ENCODE peak calls at places on chromosomes 1 and 21, in four cellular contexts. One of them, this sample, is unnamed.

GRCh38 chr1:203069028-203069804 is 16.6 kb downstream of the MYOG start:
- DNase-seq in astrocyte: no peak
- DNase-seq in epithelial cell of prostate: no peak
- DNase-seq in IMR-90: no peak
- DNase-seq in this sample: peak

GRCh38 chr21:46057111-46057709 is 40.7 kb upstream of the COL6A2 start:
- DNase-seq in astrocyte: no peak
- DNase-seq in epithelial cell of prostate: no peak
- DNase-seq in IMR-90: no peak
- DNase-seq in this sample: no peak

GRCh38 chr1:173295995-173296394 is 88.9 kb upstream of the TNFSF4 start:
- DNase-seq in astrocyte: peak
- DNase-seq in epithelial cell of prostate: no peak
- DNase-seq in IMR-90: peak
- DNase-seq in this sample: peak

GRCh38 chr1:68426594-68426993 is 23.2 kb downstream of the RPE65 start:
- DNase-seq in astrocyte: no peak
- DNase-seq in epithelial cell of prostate: no peak
- DNase-seq in IMR-90: no peak
- DNase-seq in this sample: no peak

GRCh38 chr1:169070547-169070946 is 35.9 kb upstream of the ATP1B1 start:
- DNase-seq in astrocyte: no peak
- DNase-seq in epithelial cell of prostate: no peak
- DNase-seq in IMR-90: no peak
- DNase-seq in this sample: no peak

GRCh38 chr1:158331431-158331830 is at the start of gene CD1B:
- DNase-seq in astrocyte: no peak
- DNase-seq in epithelial cell of prostate: no peak
- DNase-seq in IMR-90: no peak
- DNase-seq in this sample: no peak

GRCh38 chr1:244391761-244392160 is 59.9 kb downstream of the ADSS2 start:
- DNase-seq in astrocyte: peak
- DNase-seq in epithelial cell of prostate: no peak
- DNase-seq in IMR-90: peak
- DNase-seq in this sample: peak

GRCh38 chr1:3072178-3072947 is 3.4 kb downstream of the PRDM16 start:
- DNase-seq in astrocyte: peak
- DNase-seq in epithelial cell of prostate: no peak
- DNase-seq in IMR-90: no peak
- DNase-seq in this sample: peak

GRCh38 chr1:52435650-52436049 is 31.2 kb downstream of the PRPF38A start:
- DNase-seq in astrocyte: no peak
- DNase-seq in epithelial cell of prostate: no peak
- DNase-seq in IMR-90: no peak
- DNase-seq in this sample: no peak

GRCh38 chr1:30760596-30761311 is 3.2 kb upstream of the LAPTM5 start:
- DNase-seq in astrocyte: no peak
- DNase-seq in epithelial cell of prostate: no peak
- DNase-seq in IMR-90: no peak
- DNase-seq in this sample: no peak

GRCh38 chr1:218488986-218489385 is 143.8 kb downstream of the TGFB2 start:
- DNase-seq in astrocyte: peak
- DNase-seq in epithelial cell of prostate: no peak
- DNase-seq in IMR-90: peak
- DNase-seq in this sample: peak

GRCh38 chr1:175877939-175878730 is 134.7 kb upstream of the TNR start:
- DNase-seq in astrocyte: no peak
- DNase-seq in epithelial cell of prostate: no peak
- DNase-seq in IMR-90: no peak
- DNase-seq in this sample: no peak

GRCh38 chr1:215397106-215397505 is 170.0 kb upstream of the KCTD3 start:
- DNase-seq in astrocyte: no peak
- DNase-seq in epithelial cell of prostate: no peak
- DNase-seq in IMR-90: no peak
- DNase-seq in this sample: no peak

GRCh38 chr1:112723511-112723839 is 8.3 kb upstream of the PPM1J start:
- DNase-seq in astrocyte: no peak
- DNase-seq in epithelial cell of prostate: no peak
- DNase-seq in IMR-90: no peak
- DNase-seq in this sample: no peak

GRCh38 chr1:55338448-55338820 is 123.3 kb upstream of the USP24 start:
- DNase-seq in astrocyte: no peak
- DNase-seq in epithelial cell of prostate: no peak
- DNase-seq in IMR-90: no peak
- DNase-seq in this sample: no peak

GRCh38 chr1:33041026-33041425 is 4.3 kb upstream of the AK2 start:
- DNase-seq in astrocyte: no peak
- DNase-seq in epithelial cell of prostate: no peak
- DNase-seq in IMR-90: no peak
- DNase-seq in this sample: no peak
- H3K27ac ChIP-seq in astrocyte: no peak
- H3K27ac ChIP-seq in epithelial cell of prostate: no peak
- H3K27ac ChIP-seq in IMR-90: no peak
- H3K27ac ChIP-seq in this sample: no peak

DNA sequence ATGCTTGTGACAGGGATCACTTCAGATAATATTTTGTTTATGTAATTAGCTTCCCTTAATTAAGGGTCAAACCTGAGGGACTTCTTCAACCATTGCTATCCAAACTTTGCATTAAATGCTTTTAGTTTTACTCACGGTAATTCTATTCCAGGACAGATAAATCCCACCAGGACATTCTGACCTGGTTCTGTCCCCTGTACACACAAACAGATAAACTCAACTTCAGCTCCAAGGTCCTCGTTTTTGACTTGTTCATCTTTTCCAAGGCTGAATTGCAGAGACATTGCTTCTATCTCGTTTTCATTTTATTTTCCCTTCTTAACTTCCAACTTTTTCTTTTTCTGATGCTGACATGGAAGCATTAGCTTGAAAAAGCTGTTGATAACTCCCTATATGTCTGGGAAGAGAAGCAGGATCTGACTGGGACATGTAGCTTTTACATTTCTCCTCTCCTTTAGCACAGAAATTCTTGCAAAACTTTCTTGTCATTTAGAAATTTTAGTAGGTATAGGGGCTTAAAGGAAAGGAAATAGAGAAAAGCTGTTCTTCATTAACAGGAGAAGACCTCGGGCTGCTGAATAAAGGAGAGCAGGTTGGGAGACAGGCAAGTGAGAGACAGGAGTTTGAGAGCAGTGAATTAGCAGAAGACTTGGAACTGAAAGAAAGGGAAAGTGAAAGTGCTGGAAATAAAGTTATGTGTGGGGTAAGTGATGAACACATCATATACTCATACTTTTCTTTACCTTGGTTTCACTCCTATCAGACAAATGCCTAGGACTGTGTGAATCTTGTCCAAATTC is 231.7 kb upstream of the B3GALT2 start:
- DNase-seq in astrocyte: peak
- DNase-seq in epithelial cell of prostate: no peak
- DNase-seq in IMR-90: peak
- DNase-seq in this sample: peak
- H3K27ac ChIP-seq in astrocyte: no peak
- H3K27ac ChIP-seq in epithelial cell of prostate: no peak
- H3K27ac ChIP-seq in IMR-90: peak
- H3K27ac ChIP-seq in this sample: no peak

GRCh38 chr1:201582977-201583376 is 44.0 kb downstream of the NAV1 start:
- DNase-seq in astrocyte: no peak
- DNase-seq in epithelial cell of prostate: no peak
- DNase-seq in IMR-90: no peak
- DNase-seq in this sample: no peak
- H3K27ac ChIP-seq in astrocyte: peak
- H3K27ac ChIP-seq in epithelial cell of prostate: no peak
- H3K27ac ChIP-seq in IMR-90: peak
- H3K27ac ChIP-seq in this sample: peak

DNA sequence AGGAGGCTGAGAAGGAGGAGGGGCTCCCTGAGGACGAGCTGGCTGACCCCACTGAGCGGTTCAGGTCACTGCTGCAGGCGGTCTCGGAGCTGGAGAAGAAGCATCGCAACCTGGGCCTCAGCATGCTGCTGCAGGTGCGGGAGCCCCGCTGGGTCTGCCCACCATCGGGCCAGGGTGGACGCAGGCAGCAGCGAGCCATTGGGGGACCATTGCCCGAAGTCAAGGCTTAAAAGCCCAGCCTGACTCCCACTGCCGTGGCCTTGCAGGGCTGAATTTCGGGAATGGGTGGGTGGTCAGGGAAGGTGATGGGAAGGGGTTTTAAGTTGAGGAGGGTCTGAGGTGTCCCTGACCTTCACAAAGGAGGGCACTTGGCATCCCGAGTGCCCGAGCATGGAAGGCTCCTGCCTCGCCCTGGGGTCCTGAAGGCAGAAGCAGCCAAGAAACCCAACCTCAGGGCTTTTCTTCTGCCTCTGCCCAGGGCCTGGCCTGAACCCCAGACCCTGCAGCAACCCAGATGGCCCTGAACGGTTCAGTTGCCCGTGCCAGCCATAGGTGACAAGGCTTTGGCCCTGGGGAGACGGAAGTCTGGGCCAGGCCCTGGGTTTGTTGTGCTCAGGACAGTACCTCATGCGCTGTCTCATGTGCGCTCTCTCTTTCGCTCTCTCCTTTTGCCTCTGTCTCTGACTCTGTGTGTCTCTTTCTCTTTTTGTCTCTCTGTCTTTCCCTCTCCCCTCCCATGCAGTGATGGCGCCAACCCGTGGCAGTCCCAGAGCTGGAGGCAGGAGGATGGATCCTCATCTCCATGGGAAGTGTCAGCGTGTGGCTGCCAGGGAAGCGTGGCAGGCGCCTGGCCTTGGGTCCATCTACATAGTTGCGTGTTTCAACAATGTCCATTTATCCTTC is 6.2 kb downstream of the RNF187 start:
- DNase-seq in astrocyte: no peak
- DNase-seq in epithelial cell of prostate: no peak
- DNase-seq in IMR-90: no peak
- DNase-seq in this sample: no peak
- H3K27ac ChIP-seq in astrocyte: no peak
- H3K27ac ChIP-seq in epithelial cell of prostate: no peak
- H3K27ac ChIP-seq in IMR-90: no peak
- H3K27ac ChIP-seq in this sample: no peak

DNA sequence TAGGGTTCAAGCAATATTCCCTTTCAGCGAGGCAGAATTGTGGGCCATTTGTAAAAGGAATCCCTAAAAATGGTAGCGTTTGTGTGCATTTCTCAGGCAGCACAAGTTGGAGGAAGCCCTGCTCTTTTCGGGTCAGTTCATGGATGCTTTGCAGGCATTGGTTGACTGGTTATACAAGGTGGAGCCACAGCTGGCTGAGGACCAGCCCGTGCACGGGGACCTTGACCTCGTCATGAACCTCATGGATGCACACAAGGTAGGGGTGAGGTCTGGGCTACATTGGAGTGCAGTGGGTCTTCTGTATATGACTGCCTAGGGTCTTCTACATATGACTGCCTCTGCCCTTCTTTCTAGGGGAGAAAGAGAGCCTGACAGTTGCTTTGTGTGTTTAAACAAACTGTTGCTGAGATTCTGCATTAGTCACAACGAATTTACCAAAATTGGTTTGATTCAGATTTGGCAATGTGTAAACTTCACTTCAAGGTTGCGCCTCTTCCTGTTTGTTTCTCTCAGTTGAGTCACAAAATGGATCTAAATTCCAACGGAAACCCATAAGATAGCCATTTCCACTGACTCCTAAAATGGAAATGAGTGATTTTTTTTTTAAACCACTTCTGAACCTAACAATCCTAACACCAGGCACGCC is 40.4 kb upstream of the BMP8A start:
- DNase-seq in astrocyte: peak
- DNase-seq in epithelial cell of prostate: no peak
- DNase-seq in IMR-90: peak
- DNase-seq in this sample: peak
- H3K27ac ChIP-seq in astrocyte: peak
- H3K27ac ChIP-seq in epithelial cell of prostate: no peak
- H3K27ac ChIP-seq in IMR-90: peak
- H3K27ac ChIP-seq in this sample: peak

GRCh38 chr1:170567214-170567613 is 35.2 kb downstream of the GORAB start:
- DNase-seq in astrocyte: no peak
- DNase-seq in epithelial cell of prostate: no peak
- DNase-seq in IMR-90: no peak
- DNase-seq in this sample: no peak

GRCh38 chr1:170560681-170561285 is 28.8 kb downstream of the GORAB start:
- DNase-seq in astrocyte: no peak
- DNase-seq in epithelial cell of prostate: no peak
- DNase-seq in IMR-90: no peak
- DNase-seq in this sample: no peak

GRCh38 chr1:170558731-170559130 is 26.8 kb downstream of the GORAB start:
- DNase-seq in astrocyte: no peak
- DNase-seq in epithelial cell of prostate: no peak
- DNase-seq in IMR-90: no peak
- DNase-seq in this sample: no peak

GRCh38 chr1:170559166-170559565 is 27.2 kb downstream of the GORAB start:
- DNase-seq in astrocyte: no peak
- DNase-seq in epithelial cell of prostate: no peak
- DNase-seq in IMR-90: no peak
- DNase-seq in this sample: no peak

DNA sequence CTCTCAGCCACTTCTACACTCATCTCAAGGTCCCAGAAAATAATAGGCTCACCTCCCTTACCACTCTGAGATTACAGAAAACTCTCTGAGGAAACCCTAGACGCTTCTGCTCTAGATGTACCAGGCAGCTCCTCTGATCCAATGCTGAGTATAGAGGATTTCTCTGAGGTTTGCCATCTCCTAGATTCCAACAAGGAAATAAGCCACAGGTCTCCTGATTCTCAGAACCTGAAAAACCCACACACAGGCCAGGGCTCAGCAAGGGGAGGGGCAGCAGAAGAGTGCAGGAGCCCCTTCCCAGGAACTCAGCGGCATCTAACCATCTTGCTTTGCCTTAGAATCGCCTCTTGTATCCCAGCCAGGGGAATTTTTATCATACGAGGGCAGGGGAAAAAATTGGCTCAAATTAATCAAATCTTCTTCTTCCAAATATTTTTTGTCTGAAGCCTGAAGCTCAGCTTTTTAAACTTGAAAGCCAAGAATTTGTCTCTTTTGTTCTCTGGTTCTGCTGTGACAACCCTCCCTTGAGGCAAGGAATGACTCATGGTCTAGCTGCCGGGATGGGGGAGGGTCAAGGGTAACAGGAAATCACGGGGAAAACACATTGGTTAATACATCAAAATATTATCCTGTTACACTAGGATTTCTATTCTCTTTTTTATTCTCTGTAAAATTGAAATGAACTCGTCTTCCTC is 30.8 kb downstream of the GORAB start:
- DNase-seq in astrocyte: peak
- DNase-seq in epithelial cell of prostate: peak
- DNase-seq in IMR-90: peak
- DNase-seq in this sample: peak
- H3K27ac ChIP-seq in astrocyte: peak
- H3K27ac ChIP-seq in epithelial cell of prostate: peak
- H3K27ac ChIP-seq in IMR-90: peak
- H3K27ac ChIP-seq in this sample: peak

GRCh38 chr1:12479311-12479710 is 138.7 kb downstream of the DHRS3 start:
- DNase-seq in astrocyte: no peak
- DNase-seq in epithelial cell of prostate: no peak
- DNase-seq in IMR-90: no peak
- DNase-seq in this sample: no peak

GRCh38 chr1:12480748-12481362 is 137.2 kb downstream of the DHRS3 start:
- DNase-seq in astrocyte: peak
- DNase-seq in epithelial cell of prostate: peak
- DNase-seq in IMR-90: peak
- DNase-seq in this sample: peak

GRCh38 chr1:12481928-12482327 is 136.1 kb downstream of the DHRS3 start:
- DNase-seq in astrocyte: no peak
- DNase-seq in epithelial cell of prostate: no peak
- DNase-seq in IMR-90: no peak
- DNase-seq in this sample: no peak

GRCh38 chr1:12478612-12478985 is 139.4 kb downstream of the DHRS3 start:
- DNase-seq in astrocyte: no peak
- DNase-seq in epithelial cell of prostate: no peak
- DNase-seq in IMR-90: no peak
- DNase-seq in this sample: no peak

GRCh38 chr1:12480031-12480430 is 138.0 kb downstream of the DHRS3 start:
- DNase-seq in astrocyte: no peak
- DNase-seq in epithelial cell of prostate: no peak
- DNase-seq in IMR-90: no peak
- DNase-seq in this sample: no peak
- H3K27ac ChIP-seq in astrocyte: peak
- H3K27ac ChIP-seq in epithelial cell of prostate: peak
- H3K27ac ChIP-seq in IMR-90: no peak
- H3K27ac ChIP-seq in this sample: no peak

This sample was measured in fibroblast of lung.